ENCODE peak calls at places on chromosomes 5 and 9, in four cellular contexts. J is GM12891, D is spleen, M is breast epithelium. A is an unnamed sample.

GRCh38 chr5:124460666-124461065 is 285.8 kb downstream of the ZNF608 start:
- DNase-seq in J (no peak), D (no peak), M (no peak), A (no peak)

GRCh38 chr5:14560091-14560595 is 21.4 kb upstream of the OTULINL start:
- DNase-seq in J (no peak), D (no peak), M (no peak), A (no peak)

GRCh38 chr9:93684806-93685553 is 108.6 kb downstream of the PHF2 start:
- DNase-seq in J (no peak), D (peak), M (no peak), A (no peak)

GRCh38 chr5:140986117-140986521 is 19.8 kb downstream of the PCDHAC2 start:
- DNase-seq in J (no peak), D (no peak), M (no peak), A (no peak)

GRCh38 chr9:135248721-135249120 is 161.3 kb downstream of the OLFM1 start:
- DNase-seq in J (no peak), D (peak), M (no peak), A (no peak)

GRCh38 chr5:100901851-100902341 is 1.2 kb downstream of the ST8SIA4 start:
- DNase-seq in J (no peak), D (peak), M (no peak), A (no peak)

GRCh38 chr9:135605238-135605781 is 34.0 kb downstream of the GLT6D1 start:
- DNase-seq in J (no peak), D (peak), M (no peak), A (no peak)

GRCh38 chr5:149100331-149100730 is 37.5 kb upstream of the SH3TC2 start:
- DNase-seq in J (no peak), D (no peak), M (no peak), A (no peak)

GRCh38 chr5:143968071-143968878 is 156.3 kb downstream of the HMHB1 start:
- DNase-seq in J (no peak), D (no peak), M (no peak), A (no peak)

GRCh38 chr5:3010301-3010952 is 258.9 kb upstream of the IRX2 start:
- DNase-seq in J (no peak), D (no peak), M (peak), A (no peak)

GRCh38 chr5:44774279-44774880 is 34.4 kb upstream of the MRPS30 start:
- DNase-seq in J (no peak), D (no peak), M (no peak), A (no peak)

GRCh38 chr5:135944967-135945560 is 9.7 kb downstream of the LECT2 start:
- DNase-seq in J (no peak), D (no peak), M (peak), A (no peak)

GRCh38 chr9:110076894-110077725 is 130.8 kb downstream of the C9orf152 start:
- DNase-seq in J (no peak), D (no peak), M (no peak), A (no peak)

GRCh38 chr5:135179308-135179980 is 145.4 kb upstream of the PITX1 start:
- DNase-seq in J (no peak), D (no peak), M (no peak), A (no peak)

GRCh38 chr5:119368238-119368630 is 12.4 kb downstream of the TNFAIP8 start:
- DNase-seq in J (no peak), D (no peak), M (no peak), A (no peak)

GRCh38 chr5:6446626-6447309 is 1.9 kb upstream of the UBE2QL1 start:
- DNase-seq in J (no peak), D (no peak), M (no peak), A (no peak)

GRCh38 chr9:4680750-4681149 is 1.4 kb downstream of the CDC37L1 start:
- DNase-seq in J (no peak), D (no peak), M (no peak), A (no peak)

GRCh38 chr5:178357127-178357526 is 124.5 kb upstream of the PHYKPL start:
- DNase-seq in J (no peak), D (peak), M (no peak), A (no peak)

GRCh38 chr9:6855860-6856259 is 98.1 kb downstream of the KDM4C start:
- DNase-seq in J (no peak), D (no peak), M (no peak), A (no peak)

GRCh38 chr9:89678394-89679005 is 73.7 kb downstream of the GADD45G start:
- DNase-seq in J (no peak), D (no peak), M (no peak), A (no peak)

GRCh38 chr9:125889524-125890473 is 142.6 kb downstream of the PBX3 start:
- DNase-seq in J (peak), D (peak), M (no peak), A (peak)

GRCh38 chr9:120951960-120952630 is 25.5 kb upstream of the TRAF1 start:
- DNase-seq in J (no peak), D (no peak), M (no peak), A (no peak)

GRCh38 chr5:134142088-134142487 is 27.6 kb downstream of the TCF7 start:
- DNase-seq in J (no peak), D (peak), M (peak), A (no peak)

GRCh38 chr9:113808391-113809191 is 67.5 kb upstream of the ZNF618 start:
- DNase-seq in J (no peak), D (no peak), M (no peak), A (no peak)

GRCh38 chr9:18606831-18607230 is 132.9 kb downstream of the ADAMTSL1 start:
- DNase-seq in J (no peak), D (no peak), M (no peak), A (no peak)

GRCh38 chr5:103860327-103860726 is 297.7 kb upstream of the NUDT12 start:
- DNase-seq in J (no peak), D (no peak), M (no peak), A (no peak)

GRCh38 chr5:7717691-7718090 is 133.2 kb downstream of the CFAP90 start:
- DNase-seq in J (no peak), D (no peak), M (no peak), A (no peak)

GRCh38 chr9:14962193-14962899 is 52.1 kb upstream of the FREM1 start:
- DNase-seq in J (no peak), D (no peak), M (peak), A (no peak)

GRCh38 chr5:175489693-175490443 is 11.5 kb downstream of the SFXN1 start:
- DNase-seq in J (no peak), D (no peak), M (no peak), A (no peak)

GRCh38 chr9:82418334-82418733 is 429.8 kb downstream of the SPATA31D1 start:
- DNase-seq in J (no peak), D (no peak), M (no peak), A (no peak)

GRCh38 chr9:132241840-132242620 is 80.2 kb downstream of the NTNG2 start:
- DNase-seq in J (peak), D (peak), M (no peak), A (no peak)

DNA sequence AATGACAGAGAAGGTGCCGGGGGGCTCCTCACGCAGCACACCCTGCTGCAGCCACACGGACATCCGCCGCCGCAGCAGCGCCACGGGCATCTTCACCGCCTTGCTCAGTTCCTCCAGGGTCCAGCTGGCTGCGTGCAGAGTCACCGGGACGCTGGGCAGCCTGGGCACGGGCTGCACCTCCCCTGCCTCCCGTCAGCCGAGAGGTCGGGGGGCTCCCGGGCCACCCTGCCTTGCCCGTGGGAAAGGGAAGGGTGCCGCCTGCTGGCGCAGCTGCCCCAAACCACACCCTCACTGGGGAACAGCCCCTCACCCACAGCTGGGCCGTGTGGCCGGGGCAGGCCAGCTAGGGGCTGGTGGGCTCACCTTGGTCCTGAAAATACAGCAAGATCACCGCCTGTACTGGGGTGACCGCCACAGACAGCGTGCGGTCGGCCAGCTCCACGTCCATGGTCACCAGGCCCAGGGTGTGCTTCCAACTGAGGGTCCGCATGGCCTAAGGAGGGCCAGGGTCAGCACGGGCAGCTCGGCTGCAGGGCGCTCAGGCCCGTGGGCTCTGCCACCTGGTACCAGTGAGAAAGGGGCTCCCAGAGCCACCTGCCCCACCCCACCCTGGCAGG is 3.6 kb upstream of the TMEM210 start:
- DNase-seq in J (no peak), D (no peak), M (no peak), A (no peak)
- TF ChIP-seq POLR2A in J (peak), D (no peak), M (no peak), A (no peak)

DNA sequence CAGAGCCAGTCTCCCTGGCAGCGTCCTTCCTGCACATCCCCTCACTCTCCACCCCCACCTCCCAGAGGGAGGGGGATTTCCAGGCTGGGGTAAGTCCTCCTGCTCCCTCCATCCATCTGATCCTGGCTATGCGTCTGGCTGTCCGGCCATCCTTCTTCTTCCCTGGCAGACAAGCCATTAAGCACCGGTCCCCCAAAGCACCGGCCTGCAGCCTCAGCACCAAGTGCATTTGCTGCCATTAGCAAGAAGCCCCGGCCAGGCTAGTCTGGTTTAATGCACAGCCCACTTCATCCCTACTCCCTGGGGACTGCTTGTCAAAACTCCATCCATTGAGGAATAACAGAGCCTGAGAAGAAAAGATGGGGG is 208.7 kb upstream of the IER5L start:
- DNase-seq in J (no peak), D (no peak), M (no peak), A (no peak)
- TF ChIP-seq POLR2A in J (no peak), D (no peak), M (no peak), A (no peak)

GRCh38 chr5:36058776-36059175 is 7.9 kb downstream of the UGT3A2 start:
- DNase-seq in J (no peak), D (no peak), M (no peak), A (no peak)
- TF ChIP-seq POLR2A in J (no peak), D (no peak), M (no peak), A (no peak)

GRCh38 chr9:76452839-76453238 is 6.1 kb upstream of the GCNT1 start:
- DNase-seq in J (no peak), D (no peak), M (no peak), A (no peak)

GRCh38 chr9:76458903-76459690 is at the start of gene GCNT1:
- DNase-seq in J (peak), D (peak), M (peak), A (peak)

GRCh38 chr9:76453785-76454184 is 5.2 kb upstream of the GCNT1 start:
- DNase-seq in J (no peak), D (no peak), M (no peak), A (no peak)

GRCh38 chr9:76459691-76460635 is 981 bp downstream of the GCNT1 start:
- DNase-seq in J (no peak), D (peak), M (peak), A (no peak)

DNA sequence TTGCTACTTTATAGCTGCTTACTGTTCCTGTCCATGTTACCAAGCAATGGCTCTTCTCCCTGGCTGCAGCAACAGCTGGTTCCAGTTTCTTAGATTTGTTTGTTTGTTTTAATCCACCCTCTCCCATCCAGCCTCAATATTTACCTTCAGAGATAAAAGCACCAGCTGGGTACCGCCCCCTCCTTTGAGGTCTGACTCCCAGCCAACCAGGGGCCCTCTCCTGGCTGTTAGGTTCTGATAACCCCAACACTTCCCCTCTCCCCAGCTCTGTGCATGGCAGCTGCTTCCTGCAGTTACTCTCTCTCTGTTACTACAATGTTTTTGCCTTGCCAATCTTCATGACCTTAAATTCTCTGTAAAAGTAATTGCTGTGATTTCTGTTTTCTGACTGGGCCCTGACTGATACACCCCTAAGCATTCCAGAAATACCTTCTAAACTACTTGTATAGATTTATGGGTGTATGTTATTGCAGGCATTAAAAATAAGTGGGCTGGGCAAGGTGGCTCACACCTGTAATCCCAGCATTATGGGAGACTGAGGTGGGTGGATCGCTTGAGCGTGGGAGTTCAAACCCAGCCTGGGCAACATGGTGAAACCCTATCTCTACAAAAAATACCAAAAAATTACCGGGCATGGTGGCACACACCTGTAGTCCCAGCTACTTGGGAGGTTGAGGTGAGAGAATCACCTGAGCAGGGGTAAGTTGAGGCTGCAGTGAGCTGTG is 2.6 kb upstream of the GCNT1 start:
- DNase-seq in J (no peak), D (peak), M (no peak), A (peak)
- TF ChIP-seq POLR2A in J (no peak), D (no peak), M (no peak), A (no peak)

DNA sequence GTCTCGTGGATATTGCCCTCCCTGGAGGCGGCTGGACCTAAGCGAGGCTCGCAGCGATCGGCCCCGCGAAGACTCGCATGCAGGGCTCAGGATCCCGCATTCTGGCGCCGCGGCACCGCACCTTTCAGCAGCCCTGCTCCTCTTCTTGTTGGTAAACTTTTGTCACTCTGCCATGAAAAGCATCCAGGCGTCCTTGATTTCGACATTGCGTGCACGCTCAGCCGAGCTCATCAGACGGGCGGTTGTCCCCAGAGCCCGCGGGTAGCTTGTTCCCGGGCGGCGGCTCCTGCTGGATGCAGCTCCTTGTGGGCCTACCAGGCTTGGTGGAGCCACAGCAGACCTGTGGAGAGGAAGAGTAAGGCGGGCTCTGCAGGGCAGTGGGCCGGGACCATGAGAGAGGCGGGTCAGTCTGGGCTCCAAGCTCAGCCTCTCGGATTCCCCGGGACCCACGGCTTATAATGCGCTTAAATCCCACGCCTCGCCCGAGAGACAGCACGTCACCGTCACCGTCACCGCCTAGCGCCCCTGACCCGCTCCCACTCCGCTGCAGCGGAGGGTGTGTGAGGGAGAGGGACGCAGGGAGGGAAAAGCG is 1.8 kb upstream of the ANKRD18A start:
- DNase-seq in J (no peak), D (peak), M (no peak), A (no peak)
- TF ChIP-seq POLR2A in J (no peak), D (no peak), M (no peak), A (no peak)

DNA sequence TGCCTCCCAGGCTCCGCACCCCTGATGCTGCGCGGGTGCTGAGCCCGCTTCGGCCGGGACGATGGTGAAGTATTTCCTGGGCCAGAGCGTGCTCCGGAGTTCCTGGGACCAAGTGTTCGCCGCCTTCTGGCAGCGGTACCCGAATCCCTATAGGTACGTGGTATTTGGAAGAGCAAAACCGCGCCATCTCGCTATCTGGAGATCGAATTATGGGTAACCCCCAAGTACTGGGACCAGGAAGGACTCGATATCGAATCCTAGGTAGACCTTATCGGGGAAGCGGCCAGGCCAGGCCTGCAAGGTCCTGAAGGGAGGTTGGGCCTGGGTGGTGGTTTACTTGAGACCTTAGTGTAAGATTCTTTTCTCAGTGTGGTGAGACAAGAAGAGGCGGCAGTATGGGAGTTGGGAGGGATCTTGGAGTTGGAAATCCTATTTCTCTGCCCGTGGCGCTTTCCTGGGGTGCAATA is 359 bp downstream of the PRELID1 start:
- DNase-seq in J (no peak), D (peak), M (no peak), A (no peak)
- TF ChIP-seq POLR2A in J (no peak), D (no peak), M (no peak), A (no peak)

GRCh38 chr5:76737131-76737556 is 21.2 kb downstream of the F2R start:
- DNase-seq in J (no peak), D (no peak), M (no peak), A (no peak)
- TF ChIP-seq POLR2A in J (no peak), D (no peak), M (no peak), A (no peak)

GRCh38 chr9:37423508-37423907 is 1.0 kb downstream of the GRHPR start:
- DNase-seq in J (no peak), D (no peak), M (no peak), A (no peak)

GRCh38 chr9:37421914-37422288 is 595 bp upstream of the GRHPR start:
- DNase-seq in J (no peak), D (no peak), M (no peak), A (no peak)

GRCh38 chr9:37424204-37424685 is 1.7 kb downstream of the GRHPR start:
- DNase-seq in J (no peak), D (no peak), M (no peak), A (no peak)

GRCh38 chr9:37420271-37421215 is 2.0 kb upstream of the GRHPR start:
- DNase-seq in J (no peak), D (no peak), M (no peak), A (no peak)

DNA sequence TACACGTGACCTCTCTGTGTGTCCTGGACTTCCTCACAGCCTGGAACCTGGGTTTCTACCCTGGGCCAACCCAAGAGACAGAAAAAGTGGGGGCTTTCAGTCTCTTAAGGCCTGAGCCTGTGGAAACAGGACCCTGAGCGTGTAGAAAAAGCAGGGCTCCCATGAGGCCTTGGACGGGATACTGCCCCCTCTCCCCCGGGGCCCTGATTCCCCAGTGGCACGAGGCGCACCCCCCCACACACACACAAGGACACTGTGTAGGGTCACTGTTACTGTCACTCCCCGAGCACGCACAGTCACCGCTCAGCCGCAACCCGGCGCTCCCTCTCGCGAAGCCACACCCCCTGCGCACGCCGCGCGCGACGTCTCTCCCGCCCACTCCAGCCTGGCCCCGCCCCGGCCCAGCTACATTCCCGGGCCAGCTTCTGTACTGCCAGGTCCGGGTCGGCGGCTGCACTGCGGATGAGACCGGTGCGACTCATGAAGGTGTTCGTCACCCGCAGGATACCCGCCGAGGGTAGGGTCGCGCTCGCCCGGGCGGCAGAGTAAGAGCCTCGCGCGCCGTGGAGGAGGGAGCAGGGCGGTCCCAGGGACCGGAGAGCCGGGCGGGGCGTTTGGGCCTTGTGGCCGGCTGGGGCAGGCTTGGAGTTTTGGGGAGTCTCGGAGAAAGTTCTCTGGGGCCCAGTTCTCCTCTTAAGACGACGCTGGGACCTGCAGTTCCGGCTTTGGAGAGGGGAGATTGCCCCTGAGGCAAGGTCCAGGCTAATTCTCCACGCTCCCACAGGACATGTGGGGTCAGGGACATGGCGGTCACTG is at the start of gene GRHPR:
- DNase-seq in J (peak), D (peak), M (peak), A (peak)
- TF ChIP-seq POLR2A in J (peak), D (peak), M (peak), A (peak)